ENCODE peak calls at places on chromosomes 3 and 15, in four cellular contexts. One of them, this sample, is unnamed.
A peak's percentile ranks its signal among the peaks of the same experiment; 100 is the strongest.

GRCh38 chr3:188084751-188085595 is 69.0 kb upstream of the LPP start:
- DNase-seq in KG1: no peak
- DNase-seq in amniotic epithelial cell: no peak
- DNase-seq in heart left ventricle: no peak
- DNase-seq in this sample: no peak

GRCh38 chr3:23800731-23801130 is 5.0 kb upstream of the UBE2E1 start:
- DNase-seq in KG1: no peak
- DNase-seq in amniotic epithelial cell: peak; percentile 14
- DNase-seq in heart left ventricle: no peak
- DNase-seq in this sample: peak; percentile 56

GRCh38 chr3:81823882-81824395 is 62.5 kb upstream of the GBE1 start:
- DNase-seq in KG1: peak; percentile 21
- DNase-seq in amniotic epithelial cell: no peak
- DNase-seq in heart left ventricle: no peak
- DNase-seq in this sample: no peak

GRCh38 chr3:151003024-151003771 is 30.7 kb upstream of the CLRN1 start:
- DNase-seq in KG1: no peak
- DNase-seq in amniotic epithelial cell: peak; percentile 20
- DNase-seq in heart left ventricle: no peak
- DNase-seq in this sample: peak; percentile 54

GRCh38 chr3:52570076-52570475 is 33.7 kb downstream of the UQCC5 start:
- DNase-seq in amniotic epithelial cell: peak; percentile 80
- DNase-seq in heart left ventricle: no peak
- DNase-seq in KG1: no peak
- DNase-seq in this sample: peak; percentile 76

GRCh38 chr15:91942676-91943417 is 89.3 kb downstream of the SLCO3A1 start:
- DNase-seq in heart left ventricle: peak; percentile 87
- DNase-seq in amniotic epithelial cell: no peak
- DNase-seq in KG1: peak; percentile 77
- DNase-seq in this sample: peak; percentile 33

GRCh38 chr3:192819001-192819569 is 91.7 kb upstream of the FGF12 start:
- DNase-seq in amniotic epithelial cell: peak; percentile 92
- DNase-seq in KG1: no peak
- DNase-seq in heart left ventricle: no peak
- DNase-seq in this sample: peak; percentile 84

GRCh38 chr3:58526124-58526957 is 10.6 kb downstream of the ACOX2 start:
- DNase-seq in heart left ventricle: no peak
- DNase-seq in KG1: no peak
- DNase-seq in amniotic epithelial cell: peak; percentile 96
- DNase-seq in this sample: peak; percentile 95

GRCh38 chr15:26889298-26889898 is 22.5 kb downstream of the GABRA5 start:
- DNase-seq in amniotic epithelial cell: peak; percentile 50
- DNase-seq in heart left ventricle: no peak
- DNase-seq in KG1: peak; percentile 46
- DNase-seq in this sample: peak; percentile 86

GRCh38 chr15:39770748-39771689 is 11.6 kb downstream of the FSIP1 start:
- DNase-seq in heart left ventricle: no peak
- DNase-seq in KG1: no peak
- DNase-seq in amniotic epithelial cell: peak; percentile 84
- DNase-seq in this sample: peak; percentile 78

GRCh38 chr3:31174055-31174454 is 279.6 kb upstream of the GADL1 start:
- DNase-seq in amniotic epithelial cell: peak; percentile 44
- DNase-seq in KG1: no peak
- DNase-seq in heart left ventricle: no peak
- DNase-seq in this sample: no peak

GRCh38 chr3:101780661-101781060 is 1.6 kb downstream of the NXPE3 start:
- DNase-seq in heart left ventricle: peak; percentile 38
- DNase-seq in amniotic epithelial cell: peak; percentile 88
- DNase-seq in KG1: no peak
- DNase-seq in this sample: peak; percentile 77

GRCh38 chr3:143831208-143831607 is 17.1 kb downstream of the SLC9A9 start:
- DNase-seq in heart left ventricle: no peak
- DNase-seq in KG1: no peak
- DNase-seq in amniotic epithelial cell: peak; percentile 60
- DNase-seq in this sample: peak; percentile 60

GRCh38 chr3:67362686-67363085 is 291.7 kb downstream of the SUCLG2 start:
- DNase-seq in heart left ventricle: no peak
- DNase-seq in KG1: peak; percentile 9
- DNase-seq in amniotic epithelial cell: peak; percentile 92
- DNase-seq in this sample: peak; percentile 28

GRCh38 chr3:104388624-104389023 is 978.1 kb upstream of the ALCAM start:
- DNase-seq in amniotic epithelial cell: peak; percentile 73
- DNase-seq in KG1: no peak
- DNase-seq in heart left ventricle: no peak
- DNase-seq in this sample: peak; percentile 86

GRCh38 chr15:40845036-40845435 is 1.2 kb downstream of the SPINT1 start:
- DNase-seq in amniotic epithelial cell: no peak
- DNase-seq in heart left ventricle: no peak
- DNase-seq in KG1: no peak
- DNase-seq in this sample: no peak

GRCh38 chr3:8110966-8111798 is 390.4 kb upstream of the LMCD1 start:
- DNase-seq in amniotic epithelial cell: peak; percentile 30
- DNase-seq in heart left ventricle: peak; percentile 49
- DNase-seq in KG1: peak; percentile 44
- DNase-seq in this sample: peak; percentile 66

GRCh38 chr3:71998995-71999673 is 214.2 kb upstream of the PROK2 start:
- DNase-seq in KG1: no peak
- DNase-seq in amniotic epithelial cell: peak; percentile 98
- DNase-seq in heart left ventricle: no peak
- DNase-seq in this sample: peak; percentile 73